ENCODE peak calls at places on chromosome 14, in ten cellular contexts. K, T, O, A, N, B, S, Y, C and I are unnamed samples.

GRCh38 chr14:94558842-94559241 is 2.4 kb upstream of the SERPINA4 start:
- DNase-seq in K (peak; percentile 11), C (no peak), O (no peak), Y (no peak), T (no peak), N (no peak), B (no peak), A (no peak), S (no peak), I (no peak)

GRCh38 chr14:44453433-44454171 is 53.5 kb downstream of the FSCB start:
- DNase-seq in N (no peak), Y (peak; percentile 49), C (no peak), O (no peak), T (no peak), K (no peak), S (no peak), B (peak; percentile 24), A (no peak), I (peak; percentile 14)

GRCh38 chr14:104795781-104796681 is 483 bp upstream of the AKT1 start:
- DNase-seq in A (peak; percentile 72), N (no peak), T (peak; percentile 66), Y (peak; percentile 48), S (peak; percentile 60), B (peak; percentile 76), K (no peak), O (no peak), C (no peak), I (no peak)

GRCh38 chr14:91149462-91149861 is 35.6 kb downstream of the DGLUCY start:
- DNase-seq in S (peak; percentile 80), O (no peak), N (peak; percentile 86), A (no peak), T (no peak), Y (peak; percentile 100), C (peak; percentile 7), K (peak; percentile 79), B (peak; percentile 84), I (peak; percentile 93)

GRCh38 chr14:41449057-41449456 is 157.6 kb upstream of the LRFN5 start:
- DNase-seq in K (no peak), T (no peak), N (no peak), B (no peak), A (no peak), Y (no peak), O (no peak), S (no peak), C (no peak), I (no peak)

GRCh38 chr14:68958553-68958952 is 20.5 kb downstream of the ACTN1 start:
- DNase-seq in K (no peak), B (no peak), A (no peak), Y (no peak), O (no peak), N (no peak), C (no peak), T (no peak), S (no peak), I (no peak)

GRCh38 chr14:104326848-104327247 is 188.5 kb downstream of the KIF26A start:
- DNase-seq in K (peak; percentile 32), B (no peak), A (peak; percentile 19), N (no peak), O (no peak), T (no peak), Y (no peak), C (no peak), S (no peak), I (no peak)

GRCh38 chr14:92041203-92041602 is 1.3 kb upstream of the TRIP11 start:
- DNase-seq in Y (no peak), T (peak; percentile 4), C (no peak), S (peak; percentile 22), B (no peak), O (no peak), K (no peak), A (no peak), N (no peak), I (no peak)

GRCh38 chr14:76957224-76957881 is 71.2 kb downstream of the IRF2BPL start:
- DNase-seq in A (no peak), S (no peak), B (no peak), K (no peak), T (no peak), Y (no peak), O (no peak), C (no peak), N (no peak), I (no peak)

GRCh38 chr14:96083667-96084320 is 44.6 kb downstream of the C14orf132 start:
- DNase-seq in S (peak; percentile 81), T (no peak), A (no peak), N (peak; percentile 29), C (no peak), B (peak; percentile 71), O (no peak), Y (peak; percentile 85), K (peak; percentile 47), I (peak; percentile 53)

GRCh38 chr14:90536092-90536491 is 139.3 kb downstream of the CALM1 start:
- DNase-seq in K (no peak), N (no peak), B (no peak), A (no peak), S (no peak), T (no peak), C (no peak), Y (no peak), O (no peak), I (no peak)

GRCh38 chr14:61569783-61570182 is 125.5 kb upstream of the HIF1A start:
- DNase-seq in Y (peak; percentile 95), N (peak; percentile 76), T (peak; percentile 35), O (no peak), S (no peak), K (peak; percentile 85), A (no peak), C (no peak), B (peak; percentile 80), I (no peak)

DNA sequence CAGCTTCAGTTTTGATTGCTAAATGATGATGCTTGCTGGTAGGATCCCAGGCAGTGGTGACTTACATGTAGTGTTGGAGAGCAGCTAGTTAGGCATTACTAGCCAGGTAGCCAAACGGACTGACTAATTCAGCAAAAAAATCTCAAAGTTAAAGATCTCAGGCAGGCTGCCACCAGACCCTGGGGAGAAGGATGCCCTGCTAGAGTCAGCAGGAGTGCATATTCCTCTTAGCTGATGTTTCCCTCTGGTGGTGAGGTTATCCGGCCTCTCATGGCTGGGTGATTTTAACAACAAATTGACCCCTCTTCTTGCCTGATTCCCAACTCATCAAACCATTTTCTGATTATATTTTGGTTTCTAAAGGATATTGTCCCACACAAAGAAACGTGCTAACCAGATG is 2.8 kb downstream of the EFS start:
- DNase-seq in K (no peak), S (no peak), T (no peak), C (no peak), O (no peak), N (no peak), Y (peak; percentile 4), A (no peak), B (no peak), I (no peak)
- TF ChIP-seq CTCF in K (no peak), S (no peak), T (peak; percentile 26), C (no peak), O (no peak), N (no peak), Y (peak; percentile 35), A (no peak), B (no peak), I (peak; percentile 49)

DNA sequence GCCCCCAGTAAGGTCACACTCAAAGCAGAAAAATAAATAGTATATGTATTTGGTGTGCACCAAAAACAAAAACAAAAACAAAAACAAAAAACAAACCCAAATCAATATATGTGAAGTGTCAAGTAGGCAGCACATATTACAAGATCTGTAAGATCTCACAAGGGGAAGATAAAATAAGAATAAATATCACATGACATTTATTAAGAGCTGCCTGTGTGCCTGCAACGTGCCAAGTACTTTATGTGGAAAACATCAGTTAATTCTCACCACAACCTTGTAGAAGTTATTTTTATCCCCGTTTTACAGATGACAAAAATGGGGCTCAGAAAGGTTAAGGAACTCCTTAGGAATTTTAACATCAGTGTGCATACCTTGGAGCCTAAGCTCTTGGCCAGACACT is 26.6 kb downstream of the TRIM9 start:
- DNase-seq in O (no peak), B (no peak), N (no peak), A (no peak), T (no peak), K (no peak), Y (no peak), S (no peak), C (no peak), I (no peak)
- H3K27ac ChIP-seq in O (no peak overlapping the region), B (no peak overlapping the region), N (no peak overlapping the region), A (no peak overlapping the region), T (no peak overlapping the region), K (no peak overlapping the region), Y (no peak overlapping the region), S (no peak overlapping the region), C (no peak overlapping the region), I (no peak overlapping the region)

GRCh38 chr14:100077441-100077840 is 12.2 kb downstream of the EVL start:
- DNase-seq in N (no peak), T (no peak), S (no peak), O (no peak), C (no peak), Y (no peak), A (no peak), K (no peak), B (no peak), I (no peak)

GRCh38 chr14:100074431-100075100 is 9.3 kb downstream of the EVL start:
- DNase-seq in O (no peak), Y (no peak), K (no peak), N (no peak), A (no peak), S (no peak), C (no peak), B (no peak), T (no peak), I (no peak)

GRCh38 chr14:100076630-100077029 is 11.4 kb downstream of the EVL start:
- DNase-seq in A (no peak), T (no peak), O (no peak), S (no peak), C (no peak), B (peak; percentile 30), Y (peak; percentile 35), K (peak; percentile 71), N (peak; percentile 82), I (peak; percentile 32)

GRCh38 chr14:100078216-100078780 is 13.1 kb downstream of the EVL start:
- DNase-seq in N (no peak), S (no peak), C (no peak), A (no peak), B (no peak), Y (no peak), T (no peak), K (no peak), O (no peak), I (no peak)

GRCh38 chr14:100076133-100076532 is 10.9 kb downstream of the EVL start:
- DNase-seq in B (no peak), T (no peak), Y (peak; percentile 34), K (no peak), S (no peak), C (no peak), A (no peak), O (no peak), N (no peak), I (no peak)
- TF ChIP-seq CTCF in B (no peak), T (peak; percentile 56), Y (peak; percentile 40), K (no peak), S (no peak), C (no peak), A (peak; percentile 42), O (no peak), N (no peak), I (peak; percentile 48)

DNA sequence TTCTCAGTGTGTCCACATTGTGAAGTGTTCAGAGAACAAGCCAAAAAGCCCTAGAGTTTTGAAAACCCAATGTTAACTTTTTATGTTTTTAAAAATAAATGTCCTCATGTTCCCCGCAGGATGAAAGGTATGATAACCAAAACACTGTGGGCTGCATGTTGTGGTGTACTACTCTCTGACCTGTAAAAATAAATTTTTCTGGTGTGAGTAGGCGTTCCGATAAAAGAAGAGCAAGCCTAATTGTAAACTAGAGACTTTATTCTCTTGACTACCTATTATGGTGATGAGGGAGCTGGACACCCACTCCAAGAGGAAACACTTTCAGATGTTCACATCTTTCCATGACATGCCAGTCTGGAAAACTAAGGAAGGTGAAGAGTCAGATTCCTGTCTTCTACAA is 18.2 kb downstream of the PTGER2 start:
- DNase-seq in Y (no peak), A (no peak), N (no peak), O (no peak), T (no peak), B (no peak), S (no peak), K (no peak), C (no peak), I (no peak)
- H3K27ac ChIP-seq in Y (no peak overlapping the region), A (no peak overlapping the region), N (no peak overlapping the region), O (no peak overlapping the region), T (no peak overlapping the region), B (no peak overlapping the region), S (no peak overlapping the region), K (no peak overlapping the region), C (no peak overlapping the region), I (no peak overlapping the region)